ENCODE peak calls at places on chromosomes 4 and X, in five cellular contexts. F, B, M, K and N are unnamed samples.

GRCh38 chr4:83657336-83657735 is 121.4 kb downstream of the GPAT3 start:
- DNase-seq in K (no peak), M (no peak), F (no peak), B (no peak), N (no peak)

GRCh38 chr4:110216079-110216478 is 17.7 kb upstream of the ELOVL6 start:
- DNase-seq in F (no peak), B (no peak), K (no peak), M (no peak), N (no peak)

GRCh38 chrX:107736781-107737531 is 38.6 kb downstream of the TSC22D3 start:
- DNase-seq in K (no peak), F (no peak), B (no peak), M (no peak), N (no peak)

GRCh38 chrX:118823263-118824172 is at the start of gene ZCCHC12:
- DNase-seq in M (no peak), B (peak; percentile 72), F (no peak), K (no peak), N (peak; percentile 69)

GRCh38 chrX:103573205-103573604 is 12.1 kb upstream of the TCEAL4 start:
- DNase-seq in F (no peak), K (no peak), B (no peak), M (no peak), N (no peak)

GRCh38 chr4:65416875-65417274 is 253.4 kb downstream of the EPHA5 start:
- DNase-seq in B (no peak), F (no peak), M (no peak), K (no peak), N (no peak)

GRCh38 chr4:176238157-176238608 is 30.8 kb downstream of the ASB5 start:
- DNase-seq in B (no peak), K (peak; percentile 76), M (no peak), F (no peak), N (no peak)

GRCh38 chr4:39621582-39621981 is 17.1 kb downstream of the SMIM14 start:
- DNase-seq in M (no peak), K (peak; percentile 45), B (no peak), F (no peak), N (no peak)